ENCODE peak calls at places on chromosomes 12 and 14, in five cellular contexts. E is AG10803, P is astrocyte of the cerebellum, U is lung, K is hypothalamus. A is an unnamed sample.

GRCh38 chr12:86931714-86932113 is 675.5 kb upstream of the MGAT4C start:
- DNase-seq in P (no peak), E (no peak), K (no peak), U (no peak), A (no peak)

GRCh38 chr12:14138495-14138894 is 157.1 kb upstream of the GRIN2B start:
- DNase-seq in K (peak; percentile 3), P (no peak), E (no peak), U (no peak), A (no peak)

GRCh38 chr12:103469716-103470115 is 26.1 kb downstream of the C12orf42 start:
- DNase-seq in E (no peak), U (no peak), K (no peak), P (no peak), A (no peak)

GRCh38 chr12:69987453-69988102 is 162.6 kb downstream of the MYRFL start:
- DNase-seq in K (no peak), P (peak; percentile 36), U (no peak), E (peak; percentile 97), A (peak; percentile 80)

GRCh38 chr12:92538970-92539749 is 163.6 kb upstream of the PLEKHG7 start:
- DNase-seq in P (peak; percentile 8), E (peak; percentile 56), U (no peak), K (no peak), A (peak; percentile 79)

GRCh38 chr12:107891967-107892366 is 117.5 kb downstream of the ASCL4 start:
- DNase-seq in E (peak; percentile 7), U (no peak), K (no peak), P (no peak), A (no peak)

GRCh38 chr14:69395929-69396328 is 2.2 kb downstream of the ERH start:
- DNase-seq in E (peak; percentile 12), P (no peak), K (no peak), U (no peak), A (no peak)

GRCh38 chr14:65976771-65977170 is 509.4 kb upstream of the CCDC196 start:
- DNase-seq in K (no peak), P (peak; percentile 51), E (peak; percentile 15), U (no peak), A (no peak)

GRCh38 chr12:70876952-70877351 is 43.6 kb downstream of the PTPRR start:
- DNase-seq in P (no peak), U (no peak), E (peak; percentile 54), K (no peak), A (no peak)

GRCh38 chr12:87827638-87828264 is 201.4 kb downstream of the C12orf50 start:
- DNase-seq in K (no peak), U (no peak), P (no peak), E (no peak), A (peak; percentile 92)

GRCh38 chr14:75978249-75978731 is 3.5 kb downstream of the TGFB3 start:
- DNase-seq in P (no peak), E (peak; percentile 23), U (no peak), K (no peak), A (no peak)

GRCh38 chr12:127677537-127678131 is 589.3 kb upstream of the TMEM132C start:
- DNase-seq in P (peak; percentile 73), E (peak; percentile 83), K (peak; percentile 77), U (peak; percentile 56), A (peak; percentile 26)

GRCh38 chr14:24701031-24701430 is 67.0 kb upstream of the GZMB start:
- DNase-seq in K (no peak), E (no peak), U (no peak), P (no peak), A (no peak)

GRCh38 chr14:20415723-20416622 is 2.7 kb upstream of the TEP1 start:
- DNase-seq in U (no peak), K (peak; percentile 28), E (peak; percentile 58), P (peak; percentile 29), A (no peak)

GRCh38 chr14:94545131-94545841 is 16.0 kb upstream of the SERPINA4 start:
- DNase-seq in K (peak; percentile 44), U (no peak), E (no peak), P (peak; percentile 18), A (no peak)

GRCh38 chr14:98290596-98290995 is 981.4 kb downstream of the BCL11B start:
- DNase-seq in K (no peak), U (no peak), E (no peak), P (no peak), A (peak; percentile 25)

GRCh38 chr14:79256311-79256879 is 954.9 kb downstream of the DIO2 start:
- DNase-seq in P (no peak), U (no peak), E (no peak), K (no peak), A (no peak)

GRCh38 chr12:17016116-17016864 is 410.3 kb upstream of the LMO3 start:
- DNase-seq in E (no peak), U (no peak), K (no peak), P (no peak), A (no peak)

GRCh38 chr12:16606201-16606849 is 363 bp upstream of the LMO3 start:
- DNase-seq in K (no peak), P (no peak), E (peak; percentile 8), U (peak; percentile 59), A (no peak)

GRCh38 chr14:47150267-47150666 is 498.7 kb upstream of the RPL10L start:
- DNase-seq in K (no peak), E (no peak), P (no peak), U (no peak), A (no peak)

GRCh38 chr12:7907009-7907408 is 29.0 kb downstream of the SLC2A3 start:
- DNase-seq in E (peak; percentile 41), P (peak; percentile 9), K (no peak), U (no peak), A (no peak)

GRCh38 chr14:72553161-72553560 is 340.7 kb downstream of the DPF3 start:
- DNase-seq in K (no peak), E (no peak), U (no peak), P (no peak), A (no peak)

GRCh38 chr14:66360526-66360925 is 125.6 kb upstream of the CCDC196 start:
- DNase-seq in U (no peak), E (no peak), P (no peak), K (no peak), A (no peak)

GRCh38 chr12:93679308-93679933 is 2.2 kb downstream of the CRADD start:
- DNase-seq in E (no peak), P (no peak), K (no peak), U (no peak), A (no peak)

GRCh38 chr14:35631071-35631805 is 97.3 kb downstream of the INSM2 start:
- DNase-seq in K (no peak), U (no peak), P (no peak), E (no peak), A (no peak)

GRCh38 chr12:6963741-6964446 is 6.6 kb downstream of the PHB2 start:
- DNase-seq in P (no peak), K (no peak), E (no peak), U (peak; percentile 36), A (no peak)

GRCh38 chr12:12551115-12551514 is 11.5 kb downstream of the DUSP16 start:
- DNase-seq in K (no peak), U (no peak), E (no peak), P (no peak), A (no peak)

GRCh38 chr14:100140452-100141132 is 18.9 kb downstream of the DEGS2 start:
- DNase-seq in E (no peak), K (no peak), P (no peak), U (peak; percentile 56), A (no peak)

GRCh38 chr14:65301862-65302539 is 110.5 kb upstream of the FUT8 start:
- DNase-seq in P (no peak), K (no peak), E (no peak), U (no peak), A (no peak)

GRCh38 chr12:89236748-89237428 is 115.4 kb downstream of the DUSP6 start:
- DNase-seq in E (peak; percentile 53), U (no peak), K (no peak), P (no peak), A (peak; percentile 19)

GRCh38 chr14:73661872-73662271 is 17.1 kb downstream of the DNAL1 start:
- DNase-seq in U (no peak), E (peak; percentile 38), K (no peak), P (no peak), A (no peak)

GRCh38 chr14:99925471-99925870 is 132.3 kb downstream of the EML1 start:
- DNase-seq in U (no peak), E (no peak), K (no peak), P (no peak), A (no peak)

GRCh38 chr14:31582286-31582691 is 21.1 kb downstream of the NUBPL start:
- DNase-seq in U (no peak), P (peak; percentile 50), K (peak; percentile 3), E (peak; percentile 79), A (no peak)

GRCh38 chr14:66508846-66509621 is 1.1 kb downstream of the GPHN start:
- DNase-seq in K (peak; percentile 27), E (peak; percentile 20), U (peak; percentile 34), P (no peak), A (no peak)

GRCh38 chr12:124302807-124303578 is 8.1 kb downstream of the RFLNA start:
- DNase-seq in K (no peak), U (no peak), P (no peak), E (no peak), A (no peak)